ENCODE peak calls at places on chromosome 13, in five cellular contexts. One of them, this sample, is unnamed.

GRCh38 chr13:114109646-114110045 is 22.8 kb downstream of the RASA3 start:
- DNase-seq in transverse colon: peak
- DNase-seq in esophagus muscularis mucosa: no peak
- DNase-seq in heart left ventricle: peak
- DNase-seq in IMR-90: no peak
- DNase-seq in this sample: peak

GRCh38 chr13:32734511-32734910 is 148.3 kb downstream of the PDS5B start:
- DNase-seq in transverse colon: no peak
- DNase-seq in esophagus muscularis mucosa: no peak
- DNase-seq in heart left ventricle: no peak
- DNase-seq in IMR-90: peak
- DNase-seq in this sample: no peak

GRCh38 chr13:33217256-33217655 is 68.3 kb downstream of the STARD13 start:
- DNase-seq in transverse colon: no peak
- DNase-seq in esophagus muscularis mucosa: peak
- DNase-seq in heart left ventricle: peak
- DNase-seq in IMR-90: no peak
- DNase-seq in this sample: no peak

GRCh38 chr13:84121456-84121855 is 239.2 kb upstream of the SLITRK1 start:
- DNase-seq in transverse colon: no peak
- DNase-seq in esophagus muscularis mucosa: no peak
- DNase-seq in heart left ventricle: no peak
- DNase-seq in IMR-90: no peak
- DNase-seq in this sample: no peak

GRCh38 chr13:77507931-77508776 is 27.4 kb upstream of the SCEL start:
- DNase-seq in transverse colon: no peak
- DNase-seq in esophagus muscularis mucosa: peak
- DNase-seq in heart left ventricle: no peak
- DNase-seq in IMR-90: peak
- DNase-seq in this sample: no peak

GRCh38 chr13:111974065-111974640 is 92.8 kb upstream of the SOX1 start:
- DNase-seq in transverse colon: no peak
- DNase-seq in esophagus muscularis mucosa: no peak
- DNase-seq in heart left ventricle: no peak
- DNase-seq in IMR-90: no peak
- DNase-seq in this sample: no peak

GRCh38 chr13:87821512-87821911 is 150.3 kb downstream of the SLITRK5 start:
- DNase-seq in transverse colon: no peak
- DNase-seq in esophagus muscularis mucosa: no peak
- DNase-seq in heart left ventricle: no peak
- DNase-seq in IMR-90: no peak
- DNase-seq in this sample: no peak

GRCh38 chr13:20191902-20192469 is 752 bp downstream of the GJB2 start:
- DNase-seq in transverse colon: peak
- DNase-seq in esophagus muscularis mucosa: peak
- DNase-seq in heart left ventricle: no peak
- DNase-seq in IMR-90: no peak
- DNase-seq in this sample: no peak

GRCh38 chr13:62583466-62583865 is 1167.8 kb upstream of the PCDH20 start:
- DNase-seq in transverse colon: no peak
- DNase-seq in esophagus muscularis mucosa: no peak
- DNase-seq in heart left ventricle: no peak
- DNase-seq in IMR-90: no peak
- DNase-seq in this sample: no peak

GRCh38 chr13:97307882-97308624 is 85.9 kb downstream of the MBNL2 start:
- DNase-seq in transverse colon: no peak
- DNase-seq in esophagus muscularis mucosa: no peak
- DNase-seq in heart left ventricle: no peak
- DNase-seq in IMR-90: peak
- DNase-seq in this sample: no peak

GRCh38 chr13:24027494-24027893 is 130.2 kb upstream of the C1QTNF9B start:
- DNase-seq in transverse colon: no peak
- DNase-seq in esophagus muscularis mucosa: no peak
- DNase-seq in heart left ventricle: no peak
- DNase-seq in IMR-90: no peak
- DNase-seq in this sample: no peak

GRCh38 chr13:76991432-76991795 is 467 bp upstream of the CLN5 start:
- DNase-seq in transverse colon: peak
- DNase-seq in esophagus muscularis mucosa: no peak
- DNase-seq in heart left ventricle: peak
- DNase-seq in IMR-90: no peak
- DNase-seq in this sample: peak

GRCh38 chr13:76887070-76887563 is 912 bp upstream of the KCTD12 start:
- DNase-seq in transverse colon: no peak
- DNase-seq in esophagus muscularis mucosa: no peak
- DNase-seq in heart left ventricle: no peak
- DNase-seq in IMR-90: no peak
- DNase-seq in this sample: no peak

GRCh38 chr13:43546821-43547220 is 240.0 kb downstream of the ENOX1 start:
- DNase-seq in transverse colon: no peak
- DNase-seq in esophagus muscularis mucosa: no peak
- DNase-seq in heart left ventricle: no peak
- DNase-seq in IMR-90: no peak
- DNase-seq in this sample: no peak

GRCh38 chr13:95098916-95099315 is 202.3 kb downstream of the ABCC4 start:
- DNase-seq in transverse colon: no peak
- DNase-seq in esophagus muscularis mucosa: no peak
- DNase-seq in heart left ventricle: no peak
- DNase-seq in IMR-90: no peak
- DNase-seq in this sample: no peak

GRCh38 chr13:87925006-87925405 is 253.8 kb downstream of the SLITRK5 start:
- DNase-seq in transverse colon: no peak
- DNase-seq in esophagus muscularis mucosa: no peak
- DNase-seq in heart left ventricle: no peak
- DNase-seq in IMR-90: no peak
- DNase-seq in this sample: no peak

GRCh38 chr13:30872685-30873443 is 33.2 kb upstream of the MEDAG start:
- DNase-seq in transverse colon: no peak
- DNase-seq in esophagus muscularis mucosa: no peak
- DNase-seq in heart left ventricle: peak
- DNase-seq in IMR-90: peak
- DNase-seq in this sample: no peak

GRCh38 chr13:109156181-109156935 is 526.9 kb downstream of the MYO16 start:
- DNase-seq in transverse colon: no peak
- DNase-seq in esophagus muscularis mucosa: no peak
- DNase-seq in heart left ventricle: peak
- DNase-seq in IMR-90: peak
- DNase-seq in this sample: no peak

GRCh38 chr13:50580684-50581305 is 262.7 kb downstream of the DLEU7 start:
- DNase-seq in transverse colon: no peak
- DNase-seq in esophagus muscularis mucosa: no peak
- DNase-seq in heart left ventricle: peak
- DNase-seq in IMR-90: peak
- DNase-seq in this sample: no peak

GRCh38 chr13:74438911-74439310 is 304.7 kb upstream of the KLF12 start:
- DNase-seq in transverse colon: no peak
- DNase-seq in esophagus muscularis mucosa: no peak
- DNase-seq in heart left ventricle: no peak
- DNase-seq in IMR-90: no peak
- DNase-seq in this sample: no peak

GRCh38 chr13:85864963-85865530 is 65.8 kb upstream of the SLITRK6 start:
- DNase-seq in transverse colon: no peak
- DNase-seq in esophagus muscularis mucosa: no peak
- DNase-seq in heart left ventricle: no peak
- DNase-seq in IMR-90: peak
- DNase-seq in this sample: no peak

GRCh38 chr13:60448907-60449510 is 52.0 kb downstream of the TDRD3 start:
- DNase-seq in transverse colon: no peak
- DNase-seq in esophagus muscularis mucosa: no peak
- DNase-seq in heart left ventricle: no peak
- DNase-seq in IMR-90: peak
- DNase-seq in this sample: no peak

GRCh38 chr13:83666126-83666525 is 216.1 kb downstream of the SLITRK1 start:
- DNase-seq in transverse colon: no peak
- DNase-seq in esophagus muscularis mucosa: no peak
- DNase-seq in heart left ventricle: no peak
- DNase-seq in IMR-90: peak
- DNase-seq in this sample: no peak

GRCh38 chr13:43444085-43444484 is 342.7 kb downstream of the ENOX1 start:
- DNase-seq in transverse colon: no peak
- DNase-seq in esophagus muscularis mucosa: no peak
- DNase-seq in heart left ventricle: no peak
- DNase-seq in IMR-90: peak
- DNase-seq in this sample: no peak

GRCh38 chr13:88125055-88125454 is 453.9 kb downstream of the SLITRK5 start:
- DNase-seq in transverse colon: no peak
- DNase-seq in esophagus muscularis mucosa: no peak
- DNase-seq in heart left ventricle: no peak
- DNase-seq in IMR-90: no peak
- DNase-seq in this sample: no peak

GRCh38 chr13:44174769-44175425 is 198.7 kb upstream of the SERP2 start:
- DNase-seq in transverse colon: no peak
- DNase-seq in esophagus muscularis mucosa: peak
- DNase-seq in heart left ventricle: no peak
- DNase-seq in IMR-90: peak
- DNase-seq in this sample: no peak

GRCh38 chr13:100694722-100695644 is 20.4 kb upstream of the TMTC4 start:
- DNase-seq in transverse colon: peak
- DNase-seq in esophagus muscularis mucosa: no peak
- DNase-seq in heart left ventricle: peak
- DNase-seq in IMR-90: peak
- DNase-seq in this sample: no peak

GRCh38 chr13:20160346-20161274 is at the start of gene GJA3:
- DNase-seq in transverse colon: no peak
- DNase-seq in esophagus muscularis mucosa: no peak
- DNase-seq in heart left ventricle: peak
- DNase-seq in IMR-90: peak
- DNase-seq in this sample: no peak

GRCh38 chr13:106566682-106567420 is 1.1 kb downstream of the ARGLU1 start:
- DNase-seq in transverse colon: peak
- DNase-seq in esophagus muscularis mucosa: peak
- DNase-seq in heart left ventricle: peak
- DNase-seq in IMR-90: peak
- DNase-seq in this sample: peak

GRCh38 chr13:106619688-106620555 is 52.0 kb upstream of the ARGLU1 start:
- DNase-seq in transverse colon: peak
- DNase-seq in esophagus muscularis mucosa: no peak
- DNase-seq in heart left ventricle: peak
- DNase-seq in IMR-90: peak
- DNase-seq in this sample: peak

GRCh38 chr13:48234652-48235099 is 1.7 kb downstream of the ITM2B start:
- DNase-seq in transverse colon: no peak
- DNase-seq in esophagus muscularis mucosa: no peak
- DNase-seq in heart left ventricle: no peak
- DNase-seq in IMR-90: no peak
- DNase-seq in this sample: no peak

GRCh38 chr13:48231948-48232347 is 1.1 kb upstream of the ITM2B start:
- DNase-seq in transverse colon: no peak
- DNase-seq in esophagus muscularis mucosa: no peak
- DNase-seq in heart left ventricle: peak
- DNase-seq in IMR-90: no peak
- DNase-seq in this sample: no peak

GRCh38 chr13:48232420-48233096 is 448 bp upstream of the ITM2B start:
- DNase-seq in transverse colon: peak
- DNase-seq in esophagus muscularis mucosa: no peak
- DNase-seq in heart left ventricle: no peak
- DNase-seq in IMR-90: no peak
- DNase-seq in this sample: peak

GRCh38 chr13:48233886-48234488 is 981 bp downstream of the ITM2B start:
- DNase-seq in transverse colon: no peak
- DNase-seq in esophagus muscularis mucosa: no peak
- DNase-seq in heart left ventricle: no peak
- DNase-seq in IMR-90: peak
- DNase-seq in this sample: no peak

GRCh38 chr13:48233097-48233885 is at the start of gene ITM2B:
- DNase-seq in transverse colon: peak
- DNase-seq in esophagus muscularis mucosa: no peak
- DNase-seq in heart left ventricle: peak
- DNase-seq in IMR-90: peak
- DNase-seq in this sample: peak
- TF ChIP-seq POLR2A in transverse colon: peak
- TF ChIP-seq POLR2A in esophagus muscularis mucosa: peak
- TF ChIP-seq POLR2A in heart left ventricle: peak
- TF ChIP-seq POLR2A in IMR-90: peak
- TF ChIP-seq POLR2A in this sample: peak

GRCh38 chr13:57633141-57633949 is 1.8 kb downstream of the PCDH17 start:
- DNase-seq in transverse colon: peak
- DNase-seq in esophagus muscularis mucosa: peak
- DNase-seq in heart left ventricle: peak
- DNase-seq in IMR-90: no peak
- DNase-seq in this sample: peak
- H3K4me3 ChIP-seq in transverse colon: no peak
- H3K4me3 ChIP-seq in esophagus muscularis mucosa: peak
- H3K4me3 ChIP-seq in heart left ventricle: peak
- H3K4me3 ChIP-seq in IMR-90: no peak
- H3K4me3 ChIP-seq in this sample: no peak

DNA sequence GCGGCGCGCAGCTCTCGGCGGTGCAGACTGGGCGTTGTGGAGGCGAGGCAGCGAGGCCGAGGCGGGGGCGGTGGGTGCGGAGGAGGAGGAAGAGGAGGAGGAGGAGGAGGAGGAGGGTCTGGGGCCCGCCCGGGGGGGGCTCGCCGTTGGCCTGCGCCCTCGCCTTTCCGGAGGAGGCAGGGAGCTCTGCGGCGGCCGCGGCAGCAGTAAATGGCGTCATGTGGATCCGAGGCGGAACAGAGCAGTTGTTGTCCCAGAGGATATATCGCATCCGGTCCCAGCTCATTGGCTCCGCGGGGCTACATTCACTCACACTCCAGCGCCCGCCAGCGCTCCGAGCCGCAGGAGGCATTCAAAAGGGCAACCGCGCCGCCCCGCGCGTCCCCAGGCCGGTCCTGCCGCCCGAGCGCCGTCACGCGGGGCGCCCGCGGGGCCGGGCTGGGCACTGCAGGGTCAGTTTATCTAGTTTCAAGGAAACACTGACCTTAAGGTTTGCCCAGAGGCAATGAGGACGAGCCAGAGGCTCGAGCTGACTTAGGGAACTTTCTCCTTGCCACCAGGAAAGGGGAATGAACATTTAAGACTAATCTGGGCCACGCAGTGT is at the start of gene SPRY2:
- DNase-seq in transverse colon: peak
- DNase-seq in esophagus muscularis mucosa: peak
- DNase-seq in heart left ventricle: peak
- DNase-seq in IMR-90: peak
- DNase-seq in this sample: peak
- TF ChIP-seq CTCF in transverse colon: peak
- TF ChIP-seq CTCF in esophagus muscularis mucosa: no peak
- TF ChIP-seq CTCF in heart left ventricle: no peak
- TF ChIP-seq CTCF in IMR-90: peak
- TF ChIP-seq CTCF in this sample: no peak

DNA sequence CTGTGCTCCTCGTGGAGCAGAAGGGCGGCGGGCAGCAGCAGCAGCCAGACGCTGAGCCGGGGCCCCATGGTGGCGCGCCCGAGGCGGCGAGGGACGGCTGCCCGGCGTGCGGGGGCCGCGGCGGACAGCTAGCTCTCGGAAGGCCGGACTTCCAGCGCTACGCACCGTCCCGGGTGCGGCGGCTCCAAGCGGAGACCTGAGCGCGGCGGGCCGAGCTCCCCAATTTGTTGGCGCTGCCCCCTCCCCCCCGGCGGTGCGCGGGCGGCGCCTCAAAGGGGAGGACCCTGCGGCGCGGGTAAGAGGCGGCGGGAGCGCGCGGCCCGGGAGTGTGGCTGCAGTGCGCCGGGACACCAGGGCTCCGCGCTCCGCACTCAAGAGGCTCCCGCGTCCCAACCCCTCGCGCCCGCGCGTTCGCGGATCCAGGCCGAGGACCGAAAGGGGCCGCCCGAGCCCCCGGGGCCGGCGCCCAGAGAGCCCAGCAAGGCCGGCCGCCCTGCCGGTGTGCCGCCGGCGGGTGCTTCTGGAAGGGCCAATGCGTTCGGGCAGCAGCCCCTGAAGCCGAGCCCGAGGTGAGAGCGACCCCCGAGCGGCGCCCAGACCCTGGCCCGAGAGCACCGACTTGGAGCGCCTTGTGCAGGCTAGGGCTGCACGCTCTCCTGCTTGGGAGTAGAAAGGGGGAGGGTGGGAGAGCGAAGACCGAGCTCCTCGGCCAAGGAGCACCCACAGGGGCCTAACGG is at the start of the genes COL4A1 and COL4A2:
- DNase-seq in transverse colon: peak
- DNase-seq in esophagus muscularis mucosa: no peak
- DNase-seq in heart left ventricle: peak
- DNase-seq in IMR-90: peak
- DNase-seq in this sample: peak
- TF ChIP-seq POLR2A in transverse colon: peak
- TF ChIP-seq POLR2A in esophagus muscularis mucosa: peak
- TF ChIP-seq POLR2A in heart left ventricle: peak
- TF ChIP-seq POLR2A in IMR-90: peak
- TF ChIP-seq POLR2A in this sample: no peak